ENCODE peak calls at places on chromosomes 1 and 21, in eight cellular contexts. C, V, W, M, B, A, K and R are unnamed samples.

GRCh38 chr1:55580845-55581332 is 365.7 kb upstream of the USP24 start:
- DNase-seq in C (peak), V (no peak), W (no peak), M (no peak), B (no peak), A (no peak), K (peak), R (no peak)

GRCh38 chr21:26810266-26810665 is 34.9 kb downstream of the ADAMTS1 start:
- DNase-seq in C (no peak), V (no peak), W (no peak), M (no peak), B (no peak), A (no peak), K (no peak), R (no peak)

GRCh38 chr21:43869486-43870325 is 4.7 kb downstream of the AGPAT3 start:
- DNase-seq in C (no peak), V (no peak), W (no peak), M (no peak), B (no peak), A (no peak), K (no peak), R (no peak)

GRCh38 chr1:63914241-63914640 is 140.4 kb downstream of the ROR1 start:
- DNase-seq in C (no peak), V (peak), W (no peak), M (no peak), B (no peak), A (no peak), K (no peak), R (no peak)

GRCh38 chr1:67171978-67172377 is 5.7 kb downstream of the IL23R start:
- DNase-seq in C (no peak), V (no peak), W (no peak), M (no peak), B (no peak), A (no peak), K (no peak), R (no peak)

GRCh38 chr1:27428316-27429028 is 36.0 kb downstream of the GPR3 start:
- DNase-seq in C (no peak), V (peak), W (peak), M (peak), B (no peak), A (no peak), K (peak), R (peak)

GRCh38 chr1:175383239-175383638 is 190.7 kb upstream of the KIAA0040 start:
- DNase-seq in C (no peak), V (peak), W (no peak), M (no peak), B (no peak), A (no peak), K (no peak), R (no peak)

GRCh38 chr1:235426143-235426542 is 58.9 kb downstream of the TBCE start:
- DNase-seq in C (no peak), V (no peak), W (no peak), M (no peak), B (no peak), A (no peak), K (no peak), R (no peak)

GRCh38 chr1:43007377-43008105 is 48.9 kb upstream of the SLC2A1 start:
- DNase-seq in C (no peak), V (peak), W (no peak), M (no peak), B (no peak), A (no peak), K (no peak), R (no peak)

GRCh38 chr1:206022766-206023165 is 929 bp downstream of the CTSE start:
- DNase-seq in C (no peak), V (no peak), W (no peak), M (no peak), B (no peak), A (no peak), K (no peak), R (no peak)

GRCh38 chr1:43973981-43974442 is 748 bp upstream of the ATP6V0B start:
- DNase-seq in C (no peak), V (no peak), W (peak), M (no peak), B (no peak), A (no peak), K (no peak), R (no peak)

GRCh38 chr1:31848381-31848897 is 32.6 kb upstream of the SPOCD1 start:
- DNase-seq in C (no peak), V (no peak), W (no peak), M (no peak), B (no peak), A (no peak), K (no peak), R (no peak)

GRCh38 chr1:226432586-226433360 is 24.9 kb upstream of the PARP1 start:
- DNase-seq in C (no peak), V (peak), W (no peak), M (no peak), B (no peak), A (no peak), K (no peak), R (no peak)

GRCh38 chr1:203717120-203717519 is 47.9 kb upstream of the LAX1 start:
- DNase-seq in C (no peak), V (no peak), W (no peak), M (no peak), B (no peak), A (no peak), K (no peak), R (no peak)

GRCh38 chr21:35002879-35003722 is 46.0 kb downstream of the RUNX1 start:
- DNase-seq in C (peak), V (no peak), W (no peak), M (no peak), B (no peak), A (no peak), K (peak), R (peak)

GRCh38 chr1:145977016-145977415 is 12.5 kb downstream of the POLR3GL start:
- DNase-seq in C (no peak), V (no peak), W (no peak), M (no peak), B (no peak), A (no peak), K (no peak), R (no peak)

GRCh38 chr1:59146651-59147358 is 150.1 kb upstream of the FGGY start:
- DNase-seq in C (no peak), V (no peak), W (no peak), M (peak), B (peak), A (no peak), K (peak), R (peak)

GRCh38 chr1:228082975-228083870 is 715 bp downstream of the ARF1 start:
- DNase-seq in C (no peak), V (peak), W (no peak), M (no peak), B (no peak), A (no peak), K (peak), R (no peak)

GRCh38 chr1:234692961-234693360 is 83.0 kb upstream of the IRF2BP2 start:
- DNase-seq in C (no peak), V (no peak), W (no peak), M (no peak), B (no peak), A (no peak), K (no peak), R (no peak)

GRCh38 chr1:17503146-17503545 is 36.4 kb upstream of the ARHGEF10L start:
- DNase-seq in C (no peak), V (no peak), W (no peak), M (no peak), B (no peak), A (no peak), K (no peak), R (no peak)

GRCh38 chr1:61139324-61140055 is 57.1 kb downstream of the NFIA start:
- DNase-seq in C (no peak), V (peak), W (no peak), M (no peak), B (no peak), A (no peak), K (peak), R (no peak)

GRCh38 chr1:18938707-18939070 is 17.8 kb downstream of the IFFO2 start:
- DNase-seq in C (no peak), V (peak), W (no peak), M (no peak), B (no peak), A (no peak), K (no peak), R (no peak)

GRCh38 chr1:116491985-116492811 is 78.6 kb downstream of the CD58 start:
- DNase-seq in C (no peak), V (peak), W (no peak), M (no peak), B (no peak), A (no peak), K (peak), R (peak)